ENCODE peak calls at places on chromosome 12, in eight cellular contexts. M, E, U, I, B, V, W and R are unnamed samples.

GRCh38 chr12:94230357-94230905 is 82.1 kb downstream of the PLXNC1 start:
- DNase-seq in M (no peak), E (no peak), U (no peak), I (no peak), B (no peak), V (no peak), W (no peak), R (no peak)

GRCh38 chr12:5433840-5434646 is 2.1 kb downstream of the NTF3 start:
- DNase-seq in M (no peak), E (no peak), U (no peak), I (no peak), B (no peak), V (no peak), W (no peak), R (no peak)

GRCh38 chr12:25497021-25497420 is 56.1 kb downstream of the LMNTD1 start:
- DNase-seq in M (no peak), E (no peak), U (peak), I (peak), B (no peak), V (no peak), W (no peak), R (no peak)

GRCh38 chr12:121713257-121714155 is 954 bp downstream of the TMEM120B start:
- DNase-seq in M (peak), E (peak), U (peak), I (peak), B (no peak), V (peak), W (no peak), R (no peak)

GRCh38 chr12:129871991-129872969 is 31.5 kb downstream of the TMEM132D start:
- DNase-seq in M (no peak), E (no peak), U (no peak), I (no peak), B (no peak), V (no peak), W (no peak), R (no peak)

GRCh38 chr12:13124661-13125505 is 21.4 kb upstream of the GSG1 start:
- DNase-seq in M (no peak), E (no peak), U (no peak), I (no peak), B (no peak), V (no peak), W (no peak), R (peak)

GRCh38 chr12:53550595-53550994 is 43.3 kb upstream of the NPFF start:
- DNase-seq in M (no peak), E (no peak), U (no peak), I (no peak), B (no peak), V (no peak), W (no peak), R (no peak)

GRCh38 chr12:128940974-128941373 is 87.7 kb downstream of the GLT1D1 start:
- DNase-seq in M (no peak), E (no peak), U (no peak), I (no peak), B (no peak), V (no peak), W (no peak), R (no peak)

GRCh38 chr12:80086025-80086424 is 13.3 kb upstream of the OTOGL start:
- DNase-seq in M (no peak), E (no peak), U (no peak), I (no peak), B (no peak), V (no peak), W (no peak), R (no peak)

GRCh38 chr12:21323736-21324135 is 11.0 kb downstream of the SLCO1A2 start:
- DNase-seq in M (no peak), E (no peak), U (no peak), I (no peak), B (no peak), V (no peak), W (no peak), R (no peak)

GRCh38 chr12:76031081-76031413 is 529 bp downstream of the PHLDA1 start:
- DNase-seq in M (no peak), E (no peak), U (no peak), I (no peak), B (no peak), V (no peak), W (no peak), R (no peak)

GRCh38 chr12:76029982-76030377 is 1.6 kb downstream of the PHLDA1 start:
- DNase-seq in M (no peak), E (peak), U (peak), I (no peak), B (no peak), V (no peak), W (no peak), R (no peak)

GRCh38 chr12:76028649-76029277 is 2.8 kb downstream of the PHLDA1 start:
- DNase-seq in M (no peak), E (no peak), U (no peak), I (no peak), B (no peak), V (no peak), W (no peak), R (no peak)

GRCh38 chr12:76031414-76032042 is at the start of gene PHLDA1:
- DNase-seq in M (peak), E (peak), U (peak), I (peak), B (peak), V (peak), W (peak), R (peak)

DNA sequence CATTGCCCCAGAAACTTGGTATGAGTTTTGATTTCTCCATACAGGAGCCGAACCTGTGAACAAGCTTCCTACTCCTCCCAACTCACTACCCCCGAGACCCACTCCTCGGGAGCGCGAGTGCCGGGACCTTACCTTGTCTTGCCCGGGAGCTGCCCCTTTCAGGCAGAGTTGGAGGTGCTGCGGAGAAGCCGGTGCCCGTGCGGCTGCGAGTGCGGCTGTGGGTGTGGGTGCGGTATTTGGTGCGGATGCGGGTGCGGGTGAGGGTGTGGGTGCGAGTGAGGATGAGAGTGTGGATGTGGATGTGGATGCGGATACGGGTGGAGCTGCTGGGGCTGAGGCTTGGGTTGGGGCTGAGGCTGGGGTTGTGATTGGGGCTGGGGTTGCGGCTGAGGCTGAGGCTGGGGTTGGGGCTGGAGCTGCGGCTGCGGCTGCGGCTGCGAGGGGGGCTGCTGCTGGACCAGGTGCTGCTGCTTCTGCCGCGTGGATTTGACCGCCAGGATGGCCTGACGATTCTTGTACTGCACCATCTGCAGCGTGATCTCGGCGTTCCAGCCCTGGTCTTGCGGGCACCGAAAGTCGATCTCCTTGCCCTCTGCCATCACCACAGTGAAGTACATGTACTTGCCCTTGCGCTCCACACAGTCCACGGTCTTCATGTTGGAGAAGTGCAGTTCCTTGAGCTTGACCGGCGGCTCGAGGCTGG is 1.0 kb downstream of the PHLDA1 start:
- DNase-seq in M (peak), E (peak), U (peak), I (no peak), B (no peak), V (peak), W (peak), R (no peak)
- TF ChIP-seq POLR2A in M (no peak), E (no peak), U (no peak), I (no peak), B (no peak), V (no peak), W (no peak), R (no peak)

DNA sequence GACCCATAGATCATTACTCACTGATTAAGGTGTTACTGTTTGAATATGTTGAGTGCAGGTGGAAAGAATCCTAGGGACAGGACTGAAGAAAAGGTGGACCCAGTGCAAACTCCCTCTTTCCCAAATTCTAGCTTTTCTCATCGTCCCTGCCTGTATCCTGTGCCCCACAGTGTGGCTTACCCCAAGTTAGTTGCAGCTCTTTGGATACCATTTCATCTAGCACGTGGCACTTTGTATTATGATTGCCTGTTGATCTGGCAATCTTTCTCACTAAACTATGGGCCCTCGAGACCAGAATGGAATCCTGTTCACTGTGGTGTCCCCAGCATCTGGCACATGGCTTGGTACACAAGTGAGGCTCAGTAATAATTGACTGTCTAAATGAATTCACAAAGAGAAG is 66.5 kb downstream of the ELK3 start:
- DNase-seq in M (no peak), E (no peak), U (no peak), I (no peak), B (no peak), V (no peak), W (no peak), R (no peak)
- TF ChIP-seq POLR2A in M (no peak), E (no peak), U (no peak), I (no peak), B (no peak), V (no peak), W (no peak), R (no peak)

GRCh38 chr12:104456950-104457745 is 400 bp downstream of the CHST11 start:
- DNase-seq in M (peak), E (peak), U (peak), I (peak), B (no peak), V (peak), W (peak), R (peak)
- TF ChIP-seq POLR2A in M (peak), E (no peak), U (peak), I (no peak), B (peak), V (no peak), W (peak), R (peak)

GRCh38 chr12:130879212-130879686 is 7.4 kb downstream of the RAN start:
- DNase-seq in M (no peak), E (no peak), U (no peak), I (no peak), B (no peak), V (no peak), W (peak), R (no peak)
- TF ChIP-seq POLR2A in M (no peak), E (no peak), U (no peak), I (no peak), B (no peak), V (no peak), W (peak), R (no peak)

GRCh38 chr12:3355378-3355900 is 135.6 kb upstream of the PRMT8 start:
- DNase-seq in M (no peak), E (no peak), U (no peak), I (no peak), B (no peak), V (no peak), W (no peak), R (no peak)

GRCh38 chr12:3361156-3361555 is 129.8 kb upstream of the PRMT8 start:
- DNase-seq in M (no peak), E (no peak), U (no peak), I (no peak), B (no peak), V (no peak), W (no peak), R (no peak)

GRCh38 chr12:3359478-3359877 is 131.5 kb upstream of the PRMT8 start:
- DNase-seq in M (no peak), E (no peak), U (no peak), I (no peak), B (no peak), V (no peak), W (no peak), R (no peak)

GRCh38 chr12:3354586-3354985 is 136.4 kb upstream of the PRMT8 start:
- DNase-seq in M (no peak), E (no peak), U (no peak), I (no peak), B (no peak), V (no peak), W (no peak), R (no peak)

DNA sequence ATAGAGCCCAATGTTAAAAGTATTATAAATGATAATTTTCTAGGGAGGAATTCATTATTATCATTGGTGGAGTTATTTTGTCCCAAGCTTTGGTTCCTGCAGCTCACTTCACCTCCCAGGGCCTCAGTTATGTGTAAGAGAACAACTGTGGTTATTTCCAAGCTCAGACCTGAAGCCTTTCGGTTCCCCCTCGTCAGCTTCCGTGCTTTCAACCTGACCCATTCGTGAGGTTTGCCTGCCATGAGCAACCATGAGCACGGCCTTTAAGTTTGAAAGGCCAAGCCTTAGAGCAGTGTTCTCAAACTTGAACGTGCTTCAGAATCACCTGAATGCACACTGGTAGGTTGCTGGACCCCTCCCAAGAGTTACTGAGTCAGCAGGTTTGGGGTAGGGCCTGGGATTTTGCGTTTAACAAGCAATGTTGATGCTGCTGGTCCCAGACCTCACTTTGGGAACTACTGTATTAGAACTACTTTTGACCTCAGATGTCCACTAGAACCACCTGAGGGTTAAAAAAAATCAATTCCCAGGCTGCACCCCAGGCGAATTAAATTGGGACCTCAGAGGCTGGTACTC is 133.0 kb upstream of the PRMT8 start:
- DNase-seq in M (no peak), E (no peak), U (no peak), I (no peak), B (no peak), V (no peak), W (no peak), R (no peak)
- TF ChIP-seq POLR2A in M (no peak), E (no peak), U (no peak), I (no peak), B (no peak), V (no peak), W (no peak), R (no peak)

DNA sequence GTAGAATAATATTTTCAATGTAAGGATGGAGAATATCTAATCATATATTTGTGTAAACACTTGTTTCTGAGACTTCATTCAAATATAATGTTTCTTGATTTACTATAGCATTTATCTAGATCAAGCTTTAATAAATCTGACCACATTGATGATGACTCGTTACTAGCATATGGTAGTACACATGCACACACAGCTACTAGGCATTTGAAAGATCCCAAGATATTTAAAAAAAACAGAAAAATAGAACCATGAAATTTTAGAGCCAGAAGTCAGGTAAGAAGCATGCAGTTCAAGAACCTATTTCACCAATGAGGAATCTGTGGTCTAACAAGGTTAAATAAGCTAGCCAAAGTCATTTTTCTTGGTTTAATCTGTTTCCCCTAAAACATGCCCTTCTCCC is 32.0 kb downstream of the DCP1B start:
- DNase-seq in M (no peak), E (no peak), U (no peak), I (no peak), B (no peak), V (no peak), W (no peak), R (no peak)
- TF ChIP-seq POLR2A in M (no peak), E (no peak), U (no peak), I (no peak), B (no peak), V (no peak), W (no peak), R (no peak)

GRCh38 chr12:56715798-56716197 is 9.3 kb downstream of the NACA start:
- DNase-seq in M (no peak), E (no peak), U (peak), I (no peak), B (no peak), V (no peak), W (no peak), R (no peak)
- TF ChIP-seq POLR2A in M (no peak), E (no peak), U (no peak), I (no peak), B (no peak), V (no peak), W (no peak), R (no peak)